ENCODE peak calls at places on chromosome 4, in seven cellular contexts. W is MM.1S, U is GM23248, B is HCT116, Y is PC-3, H is GM23338, K is hepatocyte. Q is an unnamed sample.
A peak's percentile ranks its signal among the peaks of the same experiment; 100 is the strongest.

GRCh38 chr4:69832326-69833030 is 27.5 kb downstream of the SULT1E1 start:
- DNase-seq in W (no peak), U (no peak), B (no peak), Y (no peak), H (no peak), K (peak; percentile 81), Q (no peak)

GRCh38 chr4:143699331-143700059 is 980 bp downstream of the FREM3 start:
- DNase-seq in W (no peak), U (peak; percentile 15), B (no peak), Y (no peak), H (peak; percentile 41), K (no peak), Q (no peak)

GRCh38 chr4:38805530-38806145 is 1.0 kb upstream of the TLR1 start:
- DNase-seq in W (peak; percentile 73), U (peak; percentile 12), B (no peak), Y (no peak), H (no peak), K (no peak), Q (no peak)

GRCh38 chr4:120466429-120466828 is 399.8 kb upstream of the MAD2L1 start:
- DNase-seq in W (no peak), U (no peak), B (no peak), Y (no peak), H (peak; percentile 93), K (no peak), Q (peak; percentile 78)

GRCh38 chr4:186653973-186654372 is 69.7 kb downstream of the FAT1 start:
- DNase-seq in W (no peak), U (no peak), B (no peak), Y (no peak), H (no peak), K (no peak), Q (no peak)

GRCh38 chr4:137524642-137525384 is 7.5 kb downstream of the PCDH18 start:
- DNase-seq in W (no peak), U (peak; percentile 79), B (no peak), Y (no peak), H (no peak), K (no peak), Q (no peak)

GRCh38 chr4:89283226-89283974 is 24.2 kb downstream of the GPRIN3 start:
- DNase-seq in W (no peak), U (peak; percentile 63), B (no peak), Y (peak; percentile 22), H (no peak), K (peak; percentile 28), Q (no peak)

GRCh38 chr4:42482516-42483327 is 85.4 kb downstream of the SHISA3 start:
- DNase-seq in W (no peak), U (no peak), B (no peak), Y (no peak), H (no peak), K (no peak), Q (no peak)

GRCh38 chr4:182286936-182287335 is 43.7 kb downstream of the TENM3 start:
- DNase-seq in W (no peak), U (no peak), B (no peak), Y (no peak), H (no peak), K (no peak), Q (no peak)

GRCh38 chr4:147927377-147928137 is 195.7 kb downstream of the ARHGAP10 start:
- DNase-seq in W (no peak), U (no peak), B (no peak), Y (peak; percentile 24), H (peak; percentile 40), K (no peak), Q (no peak)

GRCh38 chr4:124061413-124061812 is 651.1 kb downstream of the ANKRD50 start:
- DNase-seq in W (no peak), U (peak; percentile 39), B (no peak), Y (peak; percentile 15), H (no peak), K (no peak), Q (no peak)

GRCh38 chr4:130393246-130394041 is 1297.5 kb downstream of the C4orf33 start:
- DNase-seq in W (no peak), U (peak; percentile 2), B (no peak), Y (no peak), H (no peak), K (no peak), Q (no peak)

GRCh38 chr4:129641179-129641578 is 545.2 kb downstream of the C4orf33 start:
- DNase-seq in W (peak; percentile 69), U (peak; percentile 51), B (peak; percentile 42), Y (peak; percentile 67), H (peak; percentile 85), K (peak; percentile 68), Q (peak; percentile 51)

GRCh38 chr4:24793219-24794005 is 2.0 kb upstream of the SOD3 start:
- DNase-seq in W (no peak), U (peak; percentile 43), B (peak; percentile 8), Y (peak; percentile 66), H (peak; percentile 75), K (no peak), Q (peak; percentile 10)

GRCh38 chr4:89823416-89823815 is 13.5 kb downstream of the SNCA start:
- DNase-seq in W (no peak), U (peak; percentile 17), B (no peak), Y (no peak), H (no peak), K (no peak), Q (no peak)

GRCh38 chr4:21380861-21381260 is 567.7 kb downstream of the KCNIP4 start:
- DNase-seq in W (no peak), U (no peak), B (no peak), Y (no peak), H (no peak), K (no peak), Q (peak; percentile 2)

GRCh38 chr4:53614616-53615015 is 23.3 kb upstream of the LNX1 start:
- DNase-seq in W (no peak), U (peak; percentile 7), B (no peak), Y (peak; percentile 72), H (peak; percentile 76), K (peak; percentile 48), Q (peak; percentile 25)

GRCh38 chr4:87732033-87732770 is 67.2 kb upstream of the IBSP start:
- DNase-seq in W (no peak), U (peak; percentile 93), B (no peak), Y (peak; percentile 10), H (no peak), K (no peak), Q (no peak)

GRCh38 chr4:115965588-115965987 is 852.2 kb upstream of the NDST4 start:
- DNase-seq in W (no peak), U (no peak), B (no peak), Y (no peak), H (no peak), K (no peak), Q (no peak)

GRCh38 chr4:78776031-78776728 is at the start of gene BMP2K:
- DNase-seq in W (peak; percentile 79), U (peak; percentile 89), B (peak; percentile 27), Y (peak; percentile 62), H (peak; percentile 89), K (peak; percentile 93), Q (peak; percentile 94)

GRCh38 chr4:17347445-17347844 is 164.4 kb downstream of the QDPR start:
- DNase-seq in W (peak; percentile 53), U (peak; percentile 63), B (peak; percentile 16), Y (peak; percentile 28), H (peak; percentile 81), K (peak; percentile 53), Q (peak; percentile 36)

GRCh38 chr4:10296730-10297129 is 160.5 kb downstream of the ZNF518B start:
- DNase-seq in W (no peak), U (peak; percentile 33), B (no peak), Y (no peak), H (peak; percentile 3), K (peak; percentile 21), Q (peak; percentile 83)

GRCh38 chr4:175470141-175470540 is 341.9 kb downstream of the GPM6A start:
- DNase-seq in W (no peak), U (peak; percentile 36), B (no peak), Y (peak; percentile 64), H (no peak), K (no peak), Q (no peak)

GRCh38 chr4:110128092-110128989 is 70.1 kb downstream of the ELOVL6 start:
- DNase-seq in W (no peak), U (no peak), B (no peak), Y (no peak), H (no peak), K (no peak), Q (no peak)

GRCh38 chr4:101621120-101621519 is 169.4 kb upstream of the BANK1 start:
- DNase-seq in W (no peak), U (peak; percentile 83), B (no peak), Y (no peak), H (no peak), K (no peak), Q (no peak)
- TF ChIP-seq EZH2phosphoT487 in W (no peak), U (no peak), B (no peak), Y (no peak), H (no peak), K (no peak), Q (no peak)

GRCh38 chr4:183635737-183636136 is 23.2 kb downstream of the RWDD4 start:
- DNase-seq in W (no peak), U (no peak), B (no peak), Y (no peak), H (no peak), K (no peak), Q (no peak)

GRCh38 chr4:183636488-183636887 is 22.5 kb downstream of the RWDD4 start:
- DNase-seq in W (no peak), U (no peak), B (no peak), Y (peak; percentile 32), H (peak; percentile 27), K (peak; percentile 34), Q (no peak)

GRCh38 chr4:183636923-183637322 is 22.1 kb downstream of the RWDD4 start:
- DNase-seq in W (no peak), U (peak; percentile 18), B (no peak), Y (peak; percentile 49), H (peak; percentile 29), K (no peak), Q (no peak)

GRCh38 chr4:183638436-183638835 is 20.5 kb downstream of the RWDD4 start:
- DNase-seq in W (no peak), U (peak; percentile 74), B (no peak), Y (peak; percentile 14), H (no peak), K (no peak), Q (no peak)

GRCh38 chr4:183637461-183637860 is 21.5 kb downstream of the RWDD4 start:
- DNase-seq in W (no peak), U (peak; percentile 55), B (no peak), Y (peak; percentile 61), H (no peak), K (no peak), Q (no peak)
- TF ChIP-seq EZH2phosphoT487 in W (no peak), U (no peak), B (no peak), Y (no peak), H (no peak), K (no peak), Q (no peak)

GRCh38 chr4:122810669-122811068 is 16.0 kb upstream of the FGF2 start:
- DNase-seq in W (no peak), U (peak; percentile 50), B (no peak), Y (no peak), H (no peak), K (no peak), Q (no peak)

GRCh38 chr4:122803788-122804208 is 22.8 kb upstream of the FGF2 start:
- DNase-seq in W (no peak), U (no peak), B (no peak), Y (no peak), H (no peak), K (no peak), Q (no peak)

GRCh38 chr4:122806981-122807679 is 19.5 kb upstream of the FGF2 start:
- DNase-seq in W (no peak), U (peak; percentile 71), B (no peak), Y (no peak), H (no peak), K (no peak), Q (no peak)
- TF ChIP-seq EZH2phosphoT487 in W (no peak), U (peak; percentile 24), B (no peak), Y (no peak), H (no peak), K (no peak), Q (no peak)

GRCh38 chr4:7510066-7510465 is 75.3 kb upstream of the PSAPL1 start:
- DNase-seq in W (no peak), U (no peak), B (no peak), Y (no peak), H (no peak), K (no peak), Q (no peak)
- TF ChIP-seq EZH2phosphoT487 in W (no peak), U (no peak), B (no peak), Y (no peak), H (no peak), K (no peak), Q (no peak)